ENCODE peak calls at places on chromosomes 2 and 18, in ten cellular contexts. C is cardiac muscle cell; T is gastrocnemius medialis; I is CD8-positive, alpha-beta T cell; L is IMR-90; V is Peyer's patch; J is SK-N-SH; G is neural progenitor cell; B is vagina; F is endodermal cell. Z is an unnamed sample. For H3K4me1, the result is how much of the 10 kb centered on the place peaks cover.

GRCh38 chr2:71672640-71673401 is 219.5 kb downstream of the DYSF start:
- DNase-seq in J (peak), F (peak), V (peak), L (no peak), C (no peak), G (no peak), I (no peak), B (no peak), T (no peak), Z (no peak)

GRCh38 chr2:25877431-25878360 is 591 bp downstream of the ASXL2 start:
- DNase-seq in I (peak), L (peak), T (peak), G (peak), J (peak), V (peak), F (peak), C (peak), B (peak), Z (peak)

GRCh38 chr2:131046580-131047274 is 46.5 kb downstream of the FAM168B start:
- DNase-seq in J (peak), T (no peak), B (no peak), L (no peak), F (no peak), C (no peak), G (no peak), I (no peak), V (no peak), Z (peak)

GRCh38 chr2:55482186-55482945 is 37.2 kb upstream of the CFAP36 start:
- DNase-seq in C (no peak), V (no peak), I (no peak), F (no peak), B (no peak), J (peak), T (no peak), G (no peak), L (peak), Z (no peak)

GRCh38 chr2:121195036-121195435 is 90.0 kb downstream of the TFCP2L1 start:
- DNase-seq in T (no peak), L (no peak), G (no peak), V (no peak), F (no peak), I (no peak), B (no peak), J (no peak), C (no peak), Z (no peak)

GRCh38 chr18:71249791-71250190 is 960.9 kb downstream of the SOCS6 start:
- DNase-seq in V (no peak), B (no peak), I (no peak), F (no peak), C (no peak), L (no peak), J (no peak), T (no peak), G (no peak), Z (no peak)

GRCh38 chr2:181065458-181065857 is 85.1 kb downstream of the UBE2E3 start:
- DNase-seq in J (no peak), L (no peak), C (no peak), V (no peak), T (no peak), G (no peak), I (no peak), F (no peak), B (no peak), Z (no peak)

GRCh38 chr2:60409207-60409871 is 144.1 kb downstream of the BCL11A start:
- DNase-seq in J (no peak), L (no peak), T (no peak), G (no peak), F (no peak), C (no peak), I (no peak), B (no peak), V (no peak), Z (no peak)

GRCh38 chr2:239163306-239164070 is 237.3 kb downstream of the HDAC4 start:
- DNase-seq in J (no peak), T (no peak), C (no peak), B (no peak), F (peak), I (no peak), L (no peak), G (no peak), V (peak), Z (no peak)

GRCh38 chr2:158042245-158042644 is 59.4 kb upstream of the UPP2 start:
- DNase-seq in J (peak), T (no peak), V (no peak), F (no peak), B (no peak), I (no peak), C (peak), L (no peak), G (peak), Z (no peak)

GRCh38 chr2:159157361-159158045 is 129.0 kb downstream of the WDSUB1 start:
- DNase-seq in G (no peak), B (no peak), T (no peak), V (no peak), F (no peak), C (no peak), I (no peak), J (no peak), L (peak), Z (no peak)

GRCh38 chr2:109210431-109211200 is 81.6 kb downstream of the SH3RF3 start:
- DNase-seq in L (peak), B (no peak), V (no peak), J (no peak), T (no peak), I (no peak), F (peak), C (no peak), G (no peak), Z (no peak)

GRCh38 chr18:8990276-8991031 is 112.0 kb upstream of the NDUFV2 start:
- DNase-seq in I (no peak), T (peak), B (no peak), V (no peak), F (no peak), L (no peak), J (no peak), C (no peak), G (no peak), Z (peak)

GRCh38 chr18:2908946-2909335 is 62.1 kb downstream of the EMILIN2 start:
- DNase-seq in G (no peak), L (no peak), T (no peak), F (peak), I (no peak), B (peak), J (no peak), V (peak), C (no peak), Z (no peak)

GRCh38 chr18:62720766-62721613 is 5.6 kb downstream of the PHLPP1 start:
- DNase-seq in I (no peak), L (no peak), T (no peak), G (no peak), V (no peak), B (no peak), J (no peak), F (no peak), C (no peak), Z (no peak)

GRCh38 chr2:23400703-23401102 is 15.7 kb downstream of the KLHL29 start:
- DNase-seq in L (no peak), G (no peak), C (no peak), T (no peak), F (no peak), V (peak), J (no peak), B (no peak), I (no peak), Z (no peak)

GRCh38 chr2:23402205-23402740 is 17.3 kb downstream of the KLHL29 start:
- DNase-seq in T (no peak), V (peak), J (no peak), B (peak), C (no peak), F (no peak), G (no peak), L (no peak), I (no peak), Z (no peak)

GRCh38 chr2:23397483-23397882 is 12.5 kb downstream of the KLHL29 start:
- DNase-seq in L (no peak), V (no peak), B (no peak), I (no peak), C (no peak), T (no peak), F (no peak), J (no peak), G (no peak), Z (no peak)

GRCh38 chr2:23401427-23402204 is 16.6 kb downstream of the KLHL29 start:
- DNase-seq in G (no peak), V (peak), I (no peak), C (no peak), J (no peak), L (no peak), B (no peak), T (no peak), F (no peak), Z (no peak)

GRCh38 chr2:23399674-23400261 is 14.8 kb downstream of the KLHL29 start:
- DNase-seq in L (no peak), B (no peak), G (no peak), T (no peak), V (peak), I (no peak), C (no peak), F (no peak), J (no peak), Z (no peak)
- TF ChIP-seq CTCF in L (no peak), B (no peak), G (no peak), T (no peak), V (no peak), I (no peak), C (no peak), F (peak), J (no peak), Z (no peak)

DNA sequence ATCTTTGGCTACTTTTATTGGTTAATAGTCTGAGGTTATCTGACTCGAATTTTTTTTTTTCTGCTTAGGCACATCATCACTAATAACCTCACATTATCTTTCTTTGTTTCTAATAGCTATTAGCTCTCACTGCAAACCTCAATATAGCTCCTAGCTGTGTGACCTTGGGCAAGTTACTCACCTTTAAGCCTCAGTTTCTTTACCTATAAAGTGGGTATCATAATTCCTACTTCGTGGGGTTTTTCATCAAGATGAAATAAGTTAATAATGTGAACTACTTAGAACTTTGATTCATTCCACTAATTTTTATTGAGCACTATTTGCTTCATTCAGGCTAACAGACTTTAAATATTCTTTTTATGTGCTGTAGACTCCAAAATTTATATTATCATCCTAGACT is 55.5 kb downstream of the AGPS start:
- DNase-seq in B (no peak), J (no peak), C (no peak), G (no peak), F (no peak), L (no peak), V (no peak), T (no peak), I (no peak), Z (no peak)
- H3K4me1 ChIP-seq in B (under half), J (under half), C (under half), G (under half), F (under half), L (under half), V (under half), T (under half), I (under half), Z (under half)

DNA sequence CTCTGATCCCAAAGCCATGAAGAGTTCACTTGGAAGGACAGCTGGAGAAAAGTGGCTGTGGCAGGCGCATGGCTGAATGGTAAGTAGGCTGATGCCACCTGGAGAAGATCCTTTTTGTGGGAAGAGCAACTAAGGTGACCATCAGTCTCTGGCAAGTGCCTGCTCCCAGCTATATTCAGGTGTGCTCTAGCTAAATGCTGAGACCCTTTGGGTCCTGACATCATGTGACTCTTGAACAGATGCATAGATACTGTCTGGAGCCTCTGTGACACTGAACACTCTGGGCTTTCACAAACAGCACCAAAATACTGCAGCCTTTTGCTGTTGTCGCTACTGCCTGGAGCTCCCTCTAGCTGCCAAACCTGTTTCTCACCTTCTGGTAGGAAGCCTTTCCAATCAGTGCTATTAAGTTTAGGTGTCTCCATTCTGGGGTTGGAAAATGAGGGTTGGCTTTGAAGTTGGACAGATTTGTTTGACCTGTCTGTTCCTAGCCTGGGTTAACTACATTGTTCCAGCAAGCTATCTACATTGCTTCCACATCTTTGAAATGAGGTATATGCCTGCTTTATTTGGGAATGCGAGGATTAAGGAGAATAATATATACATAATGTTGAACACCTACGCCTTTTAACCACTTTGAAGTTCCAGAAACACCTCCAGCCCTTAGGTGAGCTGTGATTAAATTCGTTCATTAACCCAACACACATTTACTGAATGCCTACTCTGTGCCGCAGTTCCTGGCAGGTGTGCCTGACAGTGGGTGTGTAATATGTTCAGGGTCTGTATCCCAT is 3.1 kb downstream of the EGR4 start:
- DNase-seq in J (peak), L (peak), V (peak), G (peak), F (peak), B (no peak), C (peak), T (no peak), I (peak), Z (no peak)
- TF ChIP-seq CTCF in J (peak), L (peak), V (peak), G (peak), F (peak), B (no peak), C (peak), T (no peak), I (peak), Z (peak)

GRCh38 chr2:73067043-73067442 is 4.5 kb downstream of the SFXN5 start:
- DNase-seq in F (no peak), G (no peak), I (no peak), B (no peak), V (no peak), C (no peak), J (no peak), T (no peak), L (no peak), Z (no peak)
- H3K4me1 ChIP-seq in F (under half), G (under half), I (under half), B (under half), V (under half), C (under half), J (under half), T (under half), L (under half), Z (under half)

GRCh38 chr2:150548527-150548926 is 61.1 kb upstream of the RND3 start:
- DNase-seq in F (peak), B (no peak), G (peak), V (no peak), C (peak), I (no peak), L (peak), J (peak), T (no peak), Z (no peak)
- TF ChIP-seq CTCF in F (peak), B (no peak), G (peak), V (no peak), C (peak), I (no peak), L (peak), J (peak), T (no peak), Z (no peak)

GRCh38 chr2:19124135-19124534 is 234.3 kb downstream of the OSR1 start:
- DNase-seq in F (no peak), T (no peak), C (no peak), J (no peak), L (peak), V (no peak), B (no peak), G (no peak), I (no peak), Z (no peak)
- H3K4me1 ChIP-seq in F (under half), T (under half), C (under half), J (under half), L (under half), V (under half), B (under half), G (under half), I (under half), Z (under half)

DNA sequence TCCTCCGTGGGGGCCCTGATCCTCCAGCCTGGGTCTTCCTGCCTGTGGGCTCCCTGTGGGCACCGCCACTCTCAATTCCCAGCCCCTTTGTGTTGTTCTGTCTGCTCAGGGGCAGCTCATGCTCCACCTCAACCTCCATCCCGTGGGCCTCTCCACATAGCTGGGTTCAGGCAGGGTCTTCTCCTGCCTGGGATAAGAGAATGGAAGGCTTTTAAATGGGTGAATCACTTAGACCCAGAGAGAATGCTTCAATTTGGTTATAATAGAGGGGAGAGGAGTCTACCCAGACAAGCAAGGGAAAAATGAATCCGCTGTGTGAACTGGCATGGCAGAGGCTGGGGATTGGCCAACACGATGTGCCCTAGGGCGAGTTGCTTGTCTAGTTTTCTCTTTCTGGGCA is 138.4 kb upstream of the MYCN start:
- DNase-seq in B (no peak), I (no peak), F (no peak), C (no peak), L (no peak), V (no peak), T (no peak), J (no peak), G (no peak), Z (no peak)
- TF ChIP-seq CTCF in B (no peak), I (no peak), F (no peak), C (no peak), L (no peak), V (no peak), T (no peak), J (no peak), G (no peak), Z (no peak)